ENCODE peak calls at places on chromosomes 13 and 19, in seven cellular contexts. Y is ovary, Z is MCF 10A, R is endodermal cell, L is H9, U is uterus, A is lower lobe of right lung. H is an unnamed sample.

GRCh38 chr13:59494560-59494970 is 669.2 kb downstream of the DIAPH3 start:
- DNase-seq in Y (no peak), Z (no peak), R (peak; percentile 7), L (no peak), U (no peak), A (no peak), H (no peak)

GRCh38 chr13:20035130-20035529 is 76.6 kb downstream of the ZMYM2 start:
- DNase-seq in Y (no peak), Z (peak; percentile 3), R (no peak), L (no peak), U (no peak), A (no peak), H (no peak)

GRCh38 chr19:5074418-5074817 is 105.5 kb downstream of the KDM4B start:
- DNase-seq in Y (no peak), Z (no peak), R (no peak), L (no peak), U (no peak), A (no peak), H (no peak)

GRCh38 chr13:114177245-114178010 is 1.6 kb upstream of the CFAP97D2 start:
- DNase-seq in Y (no peak), Z (no peak), R (no peak), L (no peak), U (no peak), A (no peak), H (no peak)

GRCh38 chr19:15759962-15760565 is 22.3 kb downstream of the OR10H3 start:
- DNase-seq in Y (no peak), Z (no peak), R (no peak), L (no peak), U (no peak), A (no peak), H (no peak)

GRCh38 chr13:85543144-85543543 is 256.1 kb downstream of the SLITRK6 start:
- DNase-seq in Y (no peak), Z (peak; percentile 73), R (no peak), L (no peak), U (no peak), A (no peak), H (no peak)

GRCh38 chr13:27967736-27968315 is 1.3 kb downstream of the CDX2 start:
- DNase-seq in Y (no peak), Z (no peak), R (peak; percentile 63), L (peak; percentile 41), U (no peak), A (no peak), H (no peak)

GRCh38 chr13:78764665-78765064 is 105.7 kb upstream of the OBI1 start:
- DNase-seq in Y (no peak), Z (no peak), R (peak; percentile 60), L (peak; percentile 45), U (no peak), A (no peak), H (no peak)

GRCh38 chr19:15633122-15633521 is 7.6 kb upstream of the CYP4F3 start:
- DNase-seq in Y (no peak), Z (no peak), R (no peak), L (no peak), U (no peak), A (no peak), H (no peak)

GRCh38 chr19:29886535-29886934 is 55.5 kb upstream of the URI1 start:
- DNase-seq in Y (no peak), Z (no peak), R (no peak), L (no peak), U (no peak), A (no peak), H (no peak)

GRCh38 chr19:11481777-11482383 is 1.0 kb upstream of the ELAVL3 start:
- DNase-seq in Y (no peak), Z (no peak), R (peak; percentile 95), L (peak; percentile 97), U (peak; percentile 52), A (peak; percentile 67), H (peak; percentile 49)

GRCh38 chr13:95267662-95268369 is 33.4 kb downstream of the ABCC4 start:
- DNase-seq in Y (no peak), Z (peak; percentile 33), R (no peak), L (no peak), U (no peak), A (no peak), H (no peak)

GRCh38 chr19:32061304-32061703 is 284.1 kb upstream of the ZNF507 start:
- DNase-seq in Y (no peak), Z (peak; percentile 61), R (peak; percentile 47), L (no peak), U (no peak), A (no peak), H (no peak)

GRCh38 chr13:64234255-64234654 is 2818.6 kb upstream of the PCDH20 start:
- DNase-seq in Y (no peak), Z (peak; percentile 8), R (no peak), L (no peak), U (no peak), A (no peak), H (no peak)

GRCh38 chr19:54916822-54917221 is 10.9 kb downstream of the NCR1 start:
- DNase-seq in Y (no peak), Z (no peak), R (no peak), L (no peak), U (no peak), A (no peak), H (no peak)

GRCh38 chr13:46648166-46648607 is 95.2 kb downstream of the LRCH1 start:
- DNase-seq in Y (no peak), Z (peak; percentile 70), R (peak; percentile 71), L (no peak), U (no peak), A (no peak), H (no peak)

GRCh38 chr19:5943623-5944022 is 29.6 kb downstream of the CAPS start:
- DNase-seq in Y (no peak), Z (no peak), R (no peak), L (no peak), U (no peak), A (no peak), H (no peak)

GRCh38 chr13:80778302-80778701 is 437.4 kb upstream of the SPRY2 start:
- DNase-seq in Y (no peak), Z (peak; percentile 6), R (no peak), L (no peak), U (no peak), A (no peak), H (no peak)

GRCh38 chr19:13507053-13507611 is 853 bp upstream of the CACNA1A start:
- DNase-seq in Y (no peak), Z (no peak), R (peak; percentile 67), L (peak; percentile 39), U (no peak), A (no peak), H (no peak)

GRCh38 chr13:98813993-98814392 is 61.5 kb upstream of the SLC15A1 start:
- DNase-seq in Y (no peak), Z (no peak), R (no peak), L (no peak), U (no peak), A (no peak), H (no peak)

GRCh38 chr13:98810746-98811145 is 58.3 kb upstream of the SLC15A1 start:
- DNase-seq in Y (no peak), Z (no peak), R (no peak), L (no peak), U (no peak), A (no peak), H (no peak)

GRCh38 chr13:98804336-98804855 is 51.9 kb upstream of the SLC15A1 start:
- DNase-seq in Y (no peak), Z (no peak), R (no peak), L (no peak), U (no peak), A (no peak), H (no peak)

GRCh38 chr13:98807774-98808173 is 55.3 kb upstream of the SLC15A1 start:
- DNase-seq in Y (no peak), Z (no peak), R (no peak), L (no peak), U (no peak), A (no peak), H (no peak)

GRCh38 chr13:98809345-98809777 is 56.9 kb upstream of the SLC15A1 start:
- DNase-seq in Y (no peak), Z (no peak), R (no peak), L (no peak), U (no peak), A (no peak), H (no peak)
- TF ChIP-seq CTCF in Y (no peak), Z (no peak), R (no peak), L (no peak), U (no peak), A (no peak), H (no peak)

GRCh38 chr13:106036870-106037269 is 498.6 kb downstream of the EFNB2 start:
- DNase-seq in Y (no peak), Z (peak; percentile 5), R (peak; percentile 75), L (peak; percentile 47), U (no peak), A (no peak), H (no peak)

GRCh38 chr13:106029901-106030300 is 505.6 kb downstream of the EFNB2 start:
- DNase-seq in Y (no peak), Z (no peak), R (no peak), L (no peak), U (no peak), A (no peak), H (no peak)

GRCh38 chr13:106028916-106029315 is 506.5 kb downstream of the EFNB2 start:
- DNase-seq in Y (no peak), Z (no peak), R (no peak), L (no peak), U (no peak), A (no peak), H (no peak)

GRCh38 chr13:106034201-106034600 is 501.3 kb downstream of the EFNB2 start:
- DNase-seq in Y (no peak), Z (peak; percentile 11), R (no peak), L (no peak), U (no peak), A (no peak), H (no peak)

DNA sequence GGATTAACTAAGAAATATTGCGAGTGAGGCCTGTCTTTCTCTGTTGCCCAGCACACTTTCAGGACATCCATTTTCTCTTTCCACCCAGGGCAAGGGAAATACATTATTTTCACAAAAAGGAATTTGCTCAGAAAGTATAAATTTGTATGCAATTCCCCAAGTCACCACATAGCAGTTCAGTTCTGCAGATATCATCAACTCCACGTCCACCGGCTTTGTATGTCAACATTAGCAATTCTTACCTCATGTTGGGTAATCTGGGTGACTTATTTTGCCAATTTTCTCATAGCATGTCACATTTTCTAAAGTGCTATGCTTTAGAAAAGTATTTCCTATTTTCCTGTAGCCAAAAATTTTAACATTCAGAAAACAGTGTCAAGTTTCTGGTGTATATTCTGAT is 501.8 kb downstream of the EFNB2 start:
- DNase-seq in Y (no peak), Z (peak; percentile 57), R (no peak), L (no peak), U (no peak), A (no peak), H (no peak)
- TF ChIP-seq CTCF in Y (no peak), Z (no peak), R (peak; percentile 51), L (peak; percentile 34), U (no peak), A (no peak), H (peak; percentile 44)

DNA sequence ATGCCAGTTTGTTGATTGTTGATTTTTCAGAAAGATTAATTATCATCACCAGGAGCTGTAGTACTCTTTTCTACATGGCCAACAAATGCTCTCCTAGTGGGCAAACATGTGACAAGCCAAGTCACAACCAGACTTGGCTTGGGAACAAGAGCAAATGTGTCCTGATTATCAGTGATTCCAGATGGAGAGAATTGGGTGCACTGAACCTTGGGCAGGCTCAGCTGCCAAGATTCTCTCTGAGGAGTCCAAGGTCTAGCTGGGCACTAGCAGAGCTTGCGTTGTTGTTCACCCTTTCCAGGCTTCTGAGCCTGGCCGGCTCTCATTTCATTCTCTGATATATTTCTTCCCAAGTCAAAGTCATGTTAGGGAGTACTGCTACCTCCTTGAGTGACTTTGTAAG is 27.2 kb upstream of the GPI start:
- DNase-seq in Y (no peak), Z (no peak), R (no peak), L (no peak), U (no peak), A (no peak), H (no peak)
- TF ChIP-seq CTCF in Y (no peak), Z (no peak), R (no peak), L (no peak), U (no peak), A (no peak), H (no peak)

GRCh38 chr13:65965496-65965895 is 1264.6 kb downstream of the PCDH9 start:
- DNase-seq in Y (no peak), Z (peak; percentile 76), R (no peak), L (no peak), U (no peak), A (no peak), H (no peak)
- TF ChIP-seq CTCF in Y (no peak), Z (no peak), R (no peak), L (no peak), U (no peak), A (no peak), H (no peak)